ENCODE peak calls at places on chromosomes 5 and 9, in eight cellular contexts. D is stimulated activated CD4-positive, alpha-beta T cell treated with anti-CD3 and anti-CD28 coated beads, TNF-alpha, amount 100 ng/mL, for 48 hours; Z is T-helper 1 cell; J is mesendoderm; A is EL; W is NCI-H146; N is effector memory CD8-positive, alpha-beta T cell; H is OCI-M1. O is an unnamed sample.

GRCh38 chr5:37071901-37072581 is 177.1 kb downstream of the CPLANE1 start:
- DNase-seq in A (peak), J (no peak), N (no peak), W (no peak), H (no peak), D (no peak), Z (no peak), O (no peak)

GRCh38 chr5:9361835-9362234 is 184.0 kb downstream of the SEMA5A start:
- DNase-seq in H (peak), A (peak), D (peak), J (peak), N (no peak), W (peak), Z (no peak), O (no peak)

GRCh38 chr5:141664733-141665461 is 13.7 kb upstream of the FCHSD1 start:
- DNase-seq in J (peak), Z (peak), A (peak), W (peak), H (peak), D (peak), N (peak), O (peak)

GRCh38 chr5:101278917-101279316 is 375.8 kb upstream of the ST8SIA4 start:
- DNase-seq in Z (no peak), J (no peak), D (no peak), A (no peak), H (no peak), W (no peak), N (no peak), O (no peak)

GRCh38 chr5:175887463-175887862 is 16.1 kb downstream of the CPLX2 start:
- DNase-seq in H (no peak), J (peak), W (peak), A (no peak), Z (no peak), D (no peak), N (no peak), O (no peak)

GRCh38 chr5:43099615-43100014 is 21.1 kb upstream of the ZNF131 start:
- DNase-seq in Z (no peak), D (no peak), W (peak), H (no peak), A (no peak), N (no peak), J (no peak), O (no peak)

GRCh38 chr9:20119566-20119965 is 330.7 kb upstream of the SLC24A2 start:
- DNase-seq in J (no peak), W (no peak), A (no peak), N (no peak), D (no peak), H (no peak), Z (no peak), O (no peak)

GRCh38 chr5:133220851-133221674 is 169.2 kb downstream of the HSPA4 start:
- DNase-seq in W (no peak), N (no peak), D (no peak), Z (no peak), J (no peak), H (no peak), A (peak), O (no peak)

GRCh38 chr5:154285661-154286408 is 95.3 kb downstream of the GALNT10 start:
- DNase-seq in N (no peak), Z (no peak), H (no peak), D (no peak), A (peak), J (peak), W (no peak), O (no peak)

GRCh38 chr5:100270323-100270771 is 264.8 kb upstream of the FAM174A start:
- DNase-seq in H (peak), W (no peak), J (no peak), Z (no peak), N (no peak), A (no peak), D (no peak), O (no peak)

GRCh38 chr9:70400107-70400892 is 14.2 kb downstream of the KLF9 start:
- DNase-seq in H (no peak), J (no peak), W (no peak), N (no peak), Z (no peak), D (no peak), A (no peak), O (no peak)

GRCh38 chr5:157361865-157362465 is 96.0 kb downstream of the CYFIP2 start:
- DNase-seq in A (no peak), W (no peak), Z (no peak), D (no peak), N (no peak), H (peak), J (peak), O (no peak)

GRCh38 chr5:159657298-159657697 is 259.0 kb upstream of the ADRA1B start:
- DNase-seq in H (no peak), N (no peak), D (no peak), W (no peak), A (no peak), Z (no peak), J (no peak), O (no peak)

GRCh38 chr5:154086641-154087040 is 47.9 kb downstream of the MFAP3 start:
- DNase-seq in W (no peak), J (no peak), D (no peak), N (no peak), H (no peak), Z (no peak), A (no peak), O (no peak)

GRCh38 chr5:90169078-90169477 is 240.5 kb downstream of the CETN3 start:
- DNase-seq in N (no peak), H (no peak), A (no peak), J (no peak), W (peak), Z (no peak), D (no peak), O (no peak)

GRCh38 chr5:160229190-160229742 is at the start of gene FABP6:
- DNase-seq in D (no peak), N (no peak), A (no peak), J (no peak), H (no peak), Z (no peak), W (no peak), O (no peak)

GRCh38 chr9:93911871-93912554 is 43.1 kb downstream of the BARX1 start:
- DNase-seq in W (no peak), N (no peak), H (no peak), A (no peak), J (peak), D (no peak), Z (no peak), O (no peak)

GRCh38 chr9:78288214-78288892 is 8.6 kb upstream of the PSAT1 start:
- DNase-seq in A (no peak), Z (no peak), J (no peak), H (no peak), W (no peak), D (no peak), N (no peak), O (no peak)

GRCh38 chr5:109688999-109689739 is 558 bp upstream of the MAN2A1 start:
- DNase-seq in Z (peak), J (peak), W (peak), D (peak), A (peak), N (peak), H (peak), O (peak)

GRCh38 chr5:502325-503079 is 21.7 kb downstream of the SLC9A3 start:
- DNase-seq in A (no peak), J (peak), H (no peak), N (no peak), Z (no peak), D (no peak), W (no peak), O (no peak)

GRCh38 chr9:16809912-16810610 is 60.4 kb downstream of the BNC2 start:
- DNase-seq in H (no peak), W (peak), D (no peak), N (no peak), Z (no peak), A (no peak), J (peak), O (no peak)

GRCh38 chr5:191036-191948 is at the start of gene LRRC14B:
- DNase-seq in J (no peak), D (no peak), W (peak), A (no peak), H (no peak), N (no peak), Z (no peak), O (peak)

GRCh38 chr9:93210974-93211653 is 27.2 kb downstream of the WNK2 start:
- DNase-seq in D (no peak), A (no peak), H (no peak), N (no peak), Z (no peak), J (no peak), W (no peak), O (no peak)

GRCh38 chr5:58016329-58016728 is 443.6 kb downstream of the PLK2 start:
- DNase-seq in J (no peak), D (no peak), H (no peak), Z (no peak), N (no peak), A (peak), W (no peak), O (no peak)

GRCh38 chr9:19441730-19442129 is 32.9 kb downstream of the ACER2 start:
- DNase-seq in H (peak), A (no peak), N (no peak), J (no peak), D (no peak), W (no peak), Z (no peak), O (no peak)

GRCh38 chr5:140710899-140711552 is 10.8 kb downstream of the ZMAT2 start:
- DNase-seq in J (peak), D (peak), A (peak), N (peak), H (peak), W (peak), Z (peak), O (peak)

GRCh38 chr5:168165221-168165965 is 126.1 kb upstream of the WWC1 start:
- DNase-seq in H (no peak), N (no peak), Z (no peak), W (peak), J (peak), A (no peak), D (no peak), O (no peak)

GRCh38 chr5:145982572-145983314 is 46.4 kb downstream of the SH3RF2 start:
- DNase-seq in H (no peak), Z (no peak), W (no peak), N (no peak), D (no peak), A (no peak), J (no peak), O (no peak)

GRCh38 chr9:126126807-126127206 is 199.8 kb upstream of the MVB12B start:
- DNase-seq in H (no peak), A (no peak), W (no peak), D (no peak), N (no peak), J (no peak), Z (no peak), O (no peak)

O was measured in CD14-positive monocyte.